ENCODE peak calls at places on chromosomes 16 and 17, in nine cellular contexts. E is lower lobe of right lung; U is uterus; Q is dorsolateral prefrontal cortex; S is CD8-positive, alpha-beta T cell; O is HFFc6; G is BE2C; V is OCI-LY7; T is A549. Y is an unnamed sample.

GRCh38 chr17:59842901-59843652 is 49.7 kb downstream of the TUBD1 start:
- DNase-seq in U (no peak), Q (no peak), V (no peak), O (peak), E (peak), G (no peak), S (no peak), T (peak), Y (peak)

GRCh38 chr17:969767-970387 is 9.7 kb downstream of the NXN start:
- DNase-seq in S (no peak), E (no peak), Q (no peak), V (no peak), T (no peak), U (peak), G (no peak), O (peak), Y (peak)

GRCh38 chr17:9232591-9233270 is 211.4 kb downstream of the NTN1 start:
- DNase-seq in G (no peak), O (no peak), E (no peak), S (no peak), Q (no peak), V (no peak), U (peak), T (no peak), Y (peak)

GRCh38 chr17:77879896-77880280 is 78.6 kb upstream of the TNRC6C start:
- DNase-seq in O (no peak), T (no peak), Q (no peak), U (no peak), S (no peak), V (no peak), G (no peak), E (peak), Y (no peak)

GRCh38 chr16:4767872-4768548 is 1.0 kb upstream of the ZNF500 start:
- DNase-seq in U (peak), E (no peak), G (no peak), S (no peak), Q (no peak), V (peak), T (peak), O (no peak), Y (peak)

GRCh38 chr17:67400193-67400592 is 23.1 kb downstream of the PITPNC1 start:
- DNase-seq in T (no peak), S (no peak), E (no peak), Q (no peak), V (no peak), U (no peak), G (no peak), O (no peak), Y (no peak)

GRCh38 chr17:56966277-56966676 is 5.4 kb upstream of the COIL start:
- DNase-seq in S (no peak), E (no peak), O (no peak), T (no peak), G (no peak), V (no peak), U (no peak), Q (no peak), Y (no peak)

GRCh38 chr17:39261286-39261685 is 35.5 kb upstream of the STAC2 start:
- DNase-seq in S (no peak), E (no peak), T (peak), O (no peak), G (peak), Q (no peak), U (no peak), V (peak), Y (no peak)

GRCh38 chr16:17461951-17462729 is 8.6 kb downstream of the XYLT1 start:
- DNase-seq in E (no peak), U (no peak), S (no peak), O (no peak), G (no peak), Q (no peak), T (no peak), V (peak), Y (no peak)

GRCh38 chr17:6555331-6556120 is 829 bp downstream of the PITPNM3 start:
- DNase-seq in E (peak), S (no peak), U (no peak), T (no peak), G (no peak), Q (peak), V (no peak), O (no peak), Y (peak)

GRCh38 chr17:34847939-34848338 is 113.3 kb downstream of the CCT6B start:
- DNase-seq in E (no peak), G (no peak), O (no peak), Q (no peak), V (no peak), U (no peak), S (no peak), T (no peak), Y (no peak)

GRCh38 chr17:29570521-29570920 is 2.0 kb downstream of the TP53I13 start:
- DNase-seq in U (no peak), Q (no peak), E (no peak), T (no peak), V (no peak), O (no peak), G (no peak), S (no peak), Y (peak)

GRCh38 chr17:81911969-81912368 is 770 bp upstream of the PCYT2 start:
- DNase-seq in S (no peak), G (no peak), V (no peak), U (no peak), E (no peak), T (no peak), Q (no peak), O (no peak), Y (no peak)

GRCh38 chr17:44451832-44452231 is 51.4 kb downstream of the GPATCH8 start:
- DNase-seq in Q (no peak), S (no peak), V (no peak), U (no peak), O (no peak), T (no peak), E (no peak), G (no peak), Y (no peak)
- TF ChIP-seq CTCF in Q (no peak), S (no peak), V (no peak), U (no peak), O (no peak), T (no peak), E (no peak), G (no peak), Y (no peak)

DNA sequence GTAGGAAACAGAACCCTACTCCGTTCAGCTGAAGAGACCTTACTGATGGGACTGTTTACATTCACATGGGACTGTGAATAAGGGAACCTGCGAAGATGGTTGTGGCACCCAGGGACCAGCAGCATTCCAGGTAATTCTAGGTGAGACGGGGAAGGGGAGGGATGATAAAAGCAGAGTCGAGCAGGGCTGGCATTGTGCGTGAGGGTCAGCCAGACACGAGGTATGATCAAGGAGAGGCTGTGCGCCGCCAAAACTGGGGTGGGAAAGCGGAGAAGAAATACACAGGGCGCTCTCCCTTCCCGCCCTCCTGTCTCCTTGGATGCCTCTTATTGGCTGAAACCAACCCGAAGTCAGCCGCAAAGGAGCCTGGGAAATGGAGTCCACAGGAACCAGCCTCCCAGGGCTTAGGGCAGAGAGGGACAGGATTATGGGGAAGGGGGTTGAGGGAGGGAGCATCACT is 38.4 kb upstream of the CSNK2A2 start:
- DNase-seq in G (peak), E (peak), U (peak), O (peak), S (peak), T (peak), V (peak), Q (peak), Y (peak)
- TF ChIP-seq CTCF in G (no peak), E (no peak), U (no peak), O (no peak), S (no peak), T (no peak), V (no peak), Q (no peak), Y (no peak)

GRCh38 chr16:30866031-30866430 is 27.8 kb downstream of the BCL7C start:
- DNase-seq in S (no peak), U (no peak), Q (no peak), T (no peak), V (no peak), E (no peak), G (no peak), O (no peak), Y (no peak)

GRCh38 chr16:30870904-30871303 is 23.0 kb downstream of the BCL7C start:
- DNase-seq in O (no peak), S (no peak), U (no peak), V (no peak), T (no peak), G (no peak), Q (no peak), E (no peak), Y (no peak)

DNA sequence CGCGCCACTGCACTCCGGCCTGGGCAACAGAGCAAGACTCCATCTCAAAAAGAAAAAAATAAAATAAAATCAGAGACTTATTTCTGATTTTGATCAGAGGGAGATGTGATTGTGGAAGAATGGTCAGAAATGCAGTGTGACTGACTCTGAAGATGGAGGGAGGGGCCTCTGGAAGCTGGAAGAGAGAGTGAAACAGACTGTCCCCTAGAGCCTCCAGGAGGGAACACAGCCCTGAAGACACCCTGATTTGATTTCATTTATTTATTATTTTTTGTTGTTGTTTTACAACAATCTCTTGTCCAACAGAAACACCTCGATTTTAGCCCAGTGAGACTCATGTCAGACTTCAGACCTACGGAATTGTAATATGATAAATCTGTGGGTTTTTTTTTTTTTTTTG is 26.1 kb downstream of the BCL7C start:
- DNase-seq in G (no peak), U (no peak), Q (no peak), O (peak), E (no peak), S (no peak), T (peak), V (no peak), Y (no peak)
- TF ChIP-seq CTCF in G (peak), U (no peak), Q (no peak), O (peak), E (no peak), S (no peak), T (no peak), V (peak), Y (no peak)

GRCh38 chr16:50065241-50065623 is 538 bp upstream of the HEATR3 start:
- DNase-seq in Q (no peak), G (no peak), E (no peak), V (no peak), U (no peak), O (no peak), S (no peak), T (no peak), Y (no peak)

GRCh38 chr16:50067290-50067853 is 1.6 kb downstream of the HEATR3 start:
- DNase-seq in G (peak), E (no peak), S (no peak), U (no peak), T (peak), V (peak), O (peak), Q (no peak), Y (no peak)

GRCh38 chr16:50066482-50067289 is 916 bp downstream of the HEATR3 start:
- DNase-seq in O (no peak), S (no peak), T (no peak), E (no peak), V (peak), U (no peak), G (no peak), Q (no peak), Y (peak)

GRCh38 chr16:50068550-50068949 is 2.8 kb downstream of the HEATR3 start:
- DNase-seq in U (no peak), E (no peak), Q (no peak), G (no peak), S (no peak), V (no peak), O (peak), T (no peak), Y (no peak)

GRCh38 chr16:50065624-50066481 is at the start of gene HEATR3:
- DNase-seq in T (peak), U (peak), Q (peak), G (peak), O (peak), S (peak), V (peak), E (peak), Y (peak)
- TF ChIP-seq CTCF in T (no peak), U (peak), Q (no peak), G (no peak), O (no peak), S (no peak), V (no peak), E (no peak), Y (no peak)

DNA sequence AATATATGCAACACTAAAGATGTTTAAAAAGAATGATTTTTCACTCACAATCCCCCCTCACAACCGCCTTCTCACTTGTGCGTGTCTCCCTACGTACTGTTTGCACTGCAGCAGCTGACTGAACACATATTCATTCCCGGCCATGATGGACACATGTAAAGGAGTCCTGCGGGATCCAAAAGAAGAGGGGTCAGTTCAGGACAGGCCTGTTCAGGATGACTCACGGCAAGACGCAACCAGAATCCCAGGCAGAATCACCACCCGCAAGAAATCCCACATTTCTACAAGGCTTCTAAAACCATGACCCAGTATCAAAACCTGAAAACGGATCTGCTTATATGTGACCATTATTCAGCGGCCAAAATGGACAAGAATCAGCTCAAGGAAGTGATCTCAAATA is 52.3 kb downstream of the CYB5D2 start:
- DNase-seq in E (no peak), V (no peak), S (no peak), Q (no peak), U (no peak), O (no peak), T (no peak), G (no peak), Y (no peak)
- TF ChIP-seq CTCF in E (no peak), V (no peak), S (no peak), Q (no peak), U (no peak), O (no peak), T (no peak), G (no peak), Y (no peak)

DNA sequence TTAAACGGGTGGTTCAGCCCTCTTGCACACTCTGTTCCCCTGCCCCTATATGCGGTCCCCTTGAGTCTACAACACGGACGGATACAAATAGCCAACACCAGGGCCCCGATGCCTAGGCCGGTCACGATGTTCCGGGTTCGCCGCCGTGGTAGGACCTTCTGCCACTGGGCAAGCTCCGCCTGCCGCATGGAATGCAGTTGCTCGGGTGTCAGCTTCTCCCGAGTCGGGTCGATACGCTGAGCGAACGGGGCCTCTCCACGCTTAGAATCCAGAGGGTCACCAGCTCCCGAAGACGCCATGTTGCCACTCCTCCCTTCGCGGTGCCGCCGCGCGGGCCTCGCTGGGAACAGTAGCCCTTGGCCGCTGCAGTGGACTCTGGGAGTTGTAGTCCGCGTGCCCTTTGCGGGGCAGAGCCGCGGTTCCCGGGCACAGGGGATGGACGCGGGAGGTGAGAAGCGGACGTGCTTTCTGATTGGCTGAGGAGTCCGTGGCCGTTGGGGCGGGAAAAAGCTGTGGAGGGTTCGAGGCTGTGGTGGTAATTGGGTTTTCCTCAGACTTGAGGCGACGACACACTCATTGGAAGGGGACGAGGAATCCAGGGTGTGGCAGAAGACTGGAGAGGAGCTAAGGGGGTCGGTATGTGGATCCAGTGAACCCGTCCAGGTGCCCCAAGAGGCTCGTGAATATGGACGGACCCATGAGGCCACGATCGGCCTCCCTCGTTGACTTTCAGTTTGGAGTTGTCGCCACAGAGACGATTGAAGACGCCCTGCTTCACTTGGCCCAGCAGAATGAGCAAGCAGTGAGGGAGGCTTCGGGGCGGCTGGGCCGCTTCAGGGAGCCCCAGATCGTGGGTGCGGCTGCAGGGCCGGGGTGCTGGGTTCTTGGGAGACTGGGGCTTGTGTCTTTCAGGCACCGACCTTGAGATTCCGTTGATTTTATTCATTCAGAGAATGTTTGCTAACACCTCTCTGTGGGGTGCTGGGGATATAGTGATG is at the start of the genes CNTD1 and COA3:
- DNase-seq in E (peak), V (peak), G (peak), S (peak), Q (peak), O (peak), T (peak), U (peak), Y (peak)
- TF ChIP-seq CTCF in E (no peak), V (no peak), G (no peak), S (no peak), Q (peak), O (peak), T (no peak), U (no peak), Y (no peak)

Y was measured in mucosa of descending colon.